ENCODE peak calls at places on chromosomes 4 and X, in ten cellular contexts. One of them, this sample, is unnamed.

GRCh38 chr4:23401572-23401971 is 488.3 kb downstream of the PPARGC1A start:
- DNase-seq in stimulated activated CD4-positive, alpha-beta T cell treated with anti-CD3 and anti-CD28 coated beads, Interleukin-4, amount 100 ng/mL, for 4 hours: no peak
- DNase-seq in Kasumi-1: no peak
- DNase-seq in LHCN-M2: peak
- DNase-seq in activated CD8-positive, alpha-beta memory T cell treated with anti-CD3 and anti-CD28 coated beads for 4 hours: no peak
- DNase-seq in midbrain: no peak
- DNase-seq in DMS79: no peak
- DNase-seq in NCI-H1092 treated with DMSO at 0.1 percent for 48 hours: no peak
- DNase-seq in T-cell: no peak
- DNase-seq in WTC11: no peak
- DNase-seq in this sample: no peak

GRCh38 chr4:148081745-148082144 is 349.9 kb downstream of the ARHGAP10 start:
- DNase-seq in stimulated activated CD4-positive, alpha-beta T cell treated with anti-CD3 and anti-CD28 coated beads, Interleukin-4, amount 100 ng/mL, for 4 hours: no peak
- DNase-seq in Kasumi-1: no peak
- DNase-seq in LHCN-M2: no peak
- DNase-seq in activated CD8-positive, alpha-beta memory T cell treated with anti-CD3 and anti-CD28 coated beads for 4 hours: no peak
- DNase-seq in midbrain: no peak
- DNase-seq in DMS79: no peak
- DNase-seq in NCI-H1092 treated with DMSO at 0.1 percent for 48 hours: no peak
- DNase-seq in T-cell: no peak
- DNase-seq in WTC11: no peak
- DNase-seq in this sample: no peak

GRCh38 chr4:121658125-121658524 is 38.7 kb downstream of the ANXA5 start:
- DNase-seq in stimulated activated CD4-positive, alpha-beta T cell treated with anti-CD3 and anti-CD28 coated beads, Interleukin-4, amount 100 ng/mL, for 4 hours: no peak
- DNase-seq in Kasumi-1: no peak
- DNase-seq in LHCN-M2: no peak
- DNase-seq in activated CD8-positive, alpha-beta memory T cell treated with anti-CD3 and anti-CD28 coated beads for 4 hours: no peak
- DNase-seq in midbrain: no peak
- DNase-seq in DMS79: no peak
- DNase-seq in NCI-H1092 treated with DMSO at 0.1 percent for 48 hours: no peak
- DNase-seq in T-cell: no peak
- DNase-seq in WTC11: no peak
- DNase-seq in this sample: peak

GRCh38 chr4:30537462-30537861 is 182.7 kb upstream of the PCDH7 start:
- DNase-seq in stimulated activated CD4-positive, alpha-beta T cell treated with anti-CD3 and anti-CD28 coated beads, Interleukin-4, amount 100 ng/mL, for 4 hours: no peak
- DNase-seq in Kasumi-1: peak
- DNase-seq in LHCN-M2: peak
- DNase-seq in activated CD8-positive, alpha-beta memory T cell treated with anti-CD3 and anti-CD28 coated beads for 4 hours: no peak
- DNase-seq in midbrain: no peak
- DNase-seq in DMS79: no peak
- DNase-seq in NCI-H1092 treated with DMSO at 0.1 percent for 48 hours: no peak
- DNase-seq in T-cell: no peak
- DNase-seq in WTC11: no peak
- DNase-seq in this sample: no peak

GRCh38 chr4:159684061-159684460 is 581.2 kb downstream of the RAPGEF2 start:
- DNase-seq in stimulated activated CD4-positive, alpha-beta T cell treated with anti-CD3 and anti-CD28 coated beads, Interleukin-4, amount 100 ng/mL, for 4 hours: no peak
- DNase-seq in Kasumi-1: no peak
- DNase-seq in LHCN-M2: no peak
- DNase-seq in activated CD8-positive, alpha-beta memory T cell treated with anti-CD3 and anti-CD28 coated beads for 4 hours: no peak
- DNase-seq in midbrain: no peak
- DNase-seq in DMS79: no peak
- DNase-seq in NCI-H1092 treated with DMSO at 0.1 percent for 48 hours: no peak
- DNase-seq in T-cell: no peak
- DNase-seq in WTC11: no peak
- DNase-seq in this sample: no peak

GRCh38 chr4:90069151-90069550 is 58.0 kb upstream of the CCSER1 start:
- DNase-seq in stimulated activated CD4-positive, alpha-beta T cell treated with anti-CD3 and anti-CD28 coated beads, Interleukin-4, amount 100 ng/mL, for 4 hours: no peak
- DNase-seq in Kasumi-1: no peak
- DNase-seq in LHCN-M2: no peak
- DNase-seq in activated CD8-positive, alpha-beta memory T cell treated with anti-CD3 and anti-CD28 coated beads for 4 hours: no peak
- DNase-seq in midbrain: no peak
- DNase-seq in DMS79: no peak
- DNase-seq in NCI-H1092 treated with DMSO at 0.1 percent for 48 hours: no peak
- DNase-seq in T-cell: no peak
- DNase-seq in WTC11: no peak
- DNase-seq in this sample: no peak

GRCh38 chrX:2901367-2902036 is 27.6 kb downstream of the ARSD start:
- DNase-seq in stimulated activated CD4-positive, alpha-beta T cell treated with anti-CD3 and anti-CD28 coated beads, Interleukin-4, amount 100 ng/mL, for 4 hours: no peak
- DNase-seq in Kasumi-1: no peak
- DNase-seq in LHCN-M2: no peak
- DNase-seq in activated CD8-positive, alpha-beta memory T cell treated with anti-CD3 and anti-CD28 coated beads for 4 hours: no peak
- DNase-seq in midbrain: no peak
- DNase-seq in DMS79: no peak
- DNase-seq in NCI-H1092 treated with DMSO at 0.1 percent for 48 hours: no peak
- DNase-seq in T-cell: no peak
- DNase-seq in WTC11: no peak
- DNase-seq in this sample: no peak

GRCh38 chrX:47583240-47583861 is 1.1 kb downstream of the TIMP1 start:
- DNase-seq in stimulated activated CD4-positive, alpha-beta T cell treated with anti-CD3 and anti-CD28 coated beads, Interleukin-4, amount 100 ng/mL, for 4 hours: no peak
- DNase-seq in Kasumi-1: no peak
- DNase-seq in LHCN-M2: no peak
- DNase-seq in activated CD8-positive, alpha-beta memory T cell treated with anti-CD3 and anti-CD28 coated beads for 4 hours: no peak
- DNase-seq in midbrain: no peak
- DNase-seq in DMS79: no peak
- DNase-seq in NCI-H1092 treated with DMSO at 0.1 percent for 48 hours: no peak
- DNase-seq in T-cell: no peak
- DNase-seq in WTC11: no peak
- DNase-seq in this sample: no peak

GRCh38 chr4:176002007-176002623 is 63.5 kb upstream of the WDR17 start:
- DNase-seq in stimulated activated CD4-positive, alpha-beta T cell treated with anti-CD3 and anti-CD28 coated beads, Interleukin-4, amount 100 ng/mL, for 4 hours: no peak
- DNase-seq in Kasumi-1: no peak
- DNase-seq in LHCN-M2: no peak
- DNase-seq in activated CD8-positive, alpha-beta memory T cell treated with anti-CD3 and anti-CD28 coated beads for 4 hours: no peak
- DNase-seq in midbrain: peak
- DNase-seq in DMS79: no peak
- DNase-seq in NCI-H1092 treated with DMSO at 0.1 percent for 48 hours: peak
- DNase-seq in T-cell: no peak
- DNase-seq in WTC11: peak
- DNase-seq in this sample: peak

This sample was measured in trophoblast cell.